ENCODE peak calls at places on chromosome 22, in five cellular contexts. U, I, W, Y and R are unnamed samples.

GRCh38 chr22:31631381-31631780 is 30.6 kb downstream of the PISD start:
- DNase-seq in U (no peak), I (no peak), W (no peak), Y (no peak), R (no peak)

GRCh38 chr22:46052801-46053562 is 76.0 kb upstream of the WNT7B start:
- DNase-seq in U (no peak), I (no peak), W (no peak), Y (no peak), R (no peak)

GRCh38 chr22:39308614-39309363 is 10.6 kb downstream of the RPL3 start:
- DNase-seq in U (peak; percentile 92), I (no peak), W (peak; percentile 78), Y (no peak), R (peak; percentile 96)

GRCh38 chr22:38802671-38803121 is 8.8 kb upstream of the DNAL4 start:
- DNase-seq in U (peak; percentile 62), I (no peak), W (peak; percentile 86), Y (no peak), R (peak; percentile 95)

GRCh38 chr22:31616315-31616980 is 45.6 kb downstream of the PISD start:
- DNase-seq in U (no peak), I (no peak), W (no peak), Y (no peak), R (no peak)

GRCh38 chr22:48376936-48377335 is 1450.7 kb downstream of the BRD1 start:
- DNase-seq in U (no peak), I (no peak), W (no peak), Y (no peak), R (no peak)

GRCh38 chr22:38205261-38206128 is 3.7 kb downstream of the MAFF start:
- DNase-seq in U (no peak), I (no peak), W (no peak), Y (no peak), R (peak; percentile 79)

GRCh38 chr22:33272180-33272579 is 214.0 kb upstream of the SYN3 start:
- DNase-seq in U (no peak), I (no peak), W (peak; percentile 14), Y (no peak), R (no peak)

GRCh38 chr22:38327805-38328204 is 10.6 kb upstream of the CSNK1E start:
- DNase-seq in U (no peak), I (no peak), W (no peak), Y (no peak), R (peak; percentile 63)

GRCh38 chr22:45446216-45446615 is 32.7 kb downstream of the RIBC2 start:
- DNase-seq in U (no peak), I (no peak), W (no peak), Y (no peak), R (peak; percentile 44)

DNA sequence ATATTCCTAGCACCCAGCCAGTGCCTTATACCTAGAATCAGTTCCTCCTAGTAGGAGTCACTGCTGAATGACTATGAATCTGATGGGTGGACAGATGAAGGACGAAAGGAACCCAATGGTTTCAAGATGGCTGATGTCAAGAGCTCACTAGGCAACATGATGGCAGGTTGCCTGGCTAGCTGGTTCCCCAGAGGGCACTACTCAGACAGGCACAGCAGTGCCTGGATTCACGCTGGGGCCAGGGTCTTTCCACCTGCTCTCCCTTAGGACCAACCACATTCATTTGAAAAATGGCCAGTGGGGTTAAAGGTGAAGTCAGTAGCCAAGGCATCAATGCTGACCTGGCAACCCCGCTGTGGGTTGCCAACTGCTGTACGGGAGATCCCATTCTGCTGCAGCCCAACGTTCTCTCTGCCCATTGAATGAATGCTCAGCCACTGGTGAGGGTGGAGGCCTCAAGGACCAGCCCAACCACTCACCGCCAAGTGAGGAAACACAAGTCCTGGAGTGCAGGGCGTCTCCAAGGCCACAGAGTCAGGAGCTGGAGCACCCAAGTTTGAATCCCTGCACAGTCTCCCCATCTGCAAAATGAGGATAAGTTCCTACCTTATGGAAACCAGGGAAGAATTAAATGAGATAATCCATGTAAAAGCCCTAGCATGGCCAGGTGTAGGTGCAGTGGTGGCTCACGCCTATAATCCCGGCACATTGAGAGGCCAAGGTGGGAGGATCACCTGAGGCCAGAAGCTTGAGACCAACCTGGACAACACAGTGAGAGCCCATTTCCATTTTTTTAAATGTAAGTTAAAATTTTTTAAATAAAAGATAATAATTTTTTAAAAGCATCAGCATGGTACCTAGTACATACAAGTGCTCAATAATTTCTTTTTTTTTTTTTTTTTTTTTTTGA is 12.4 kb downstream of the MYH9 start:
- DNase-seq in U (no peak), I (no peak), W (no peak), Y (no peak), R (peak; percentile 10)
- TF ChIP-seq CEBPB in U (no peak), I (no peak), W (no peak), Y (no peak), R (no peak)

GRCh38 chr22:19291580-19292261 is at the start of gene CLTCL1:
- DNase-seq in U (peak; percentile 38), I (peak; percentile 100), W (peak; percentile 70), Y (peak; percentile 13), R (peak; percentile 58)
- TF ChIP-seq CEBPB in U (no peak), I (no peak), W (no peak), Y (no peak), R (no peak)

DNA sequence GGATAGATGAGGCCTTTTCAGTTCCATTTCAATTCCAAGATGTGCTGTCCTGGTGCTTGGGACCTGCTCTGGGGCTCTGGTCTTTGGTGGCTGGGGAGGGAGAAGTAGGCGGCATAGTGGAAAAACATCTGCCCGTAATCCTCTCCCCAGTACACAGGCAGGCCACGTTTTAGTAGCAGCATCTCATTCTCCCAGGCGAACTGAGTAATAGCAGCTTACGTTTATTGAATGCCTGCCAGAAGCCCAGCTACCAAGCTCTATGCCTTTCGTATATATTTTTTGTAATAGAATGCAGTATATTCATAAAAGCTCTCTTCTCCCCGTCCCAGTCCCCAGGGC is 11.4 kb downstream of the ACO2 start:
- DNase-seq in U (no peak), I (no peak), W (no peak), Y (no peak), R (peak; percentile 92)
- TF ChIP-seq CEBPB in U (no peak), I (no peak), W (no peak), Y (no peak), R (no peak)

DNA sequence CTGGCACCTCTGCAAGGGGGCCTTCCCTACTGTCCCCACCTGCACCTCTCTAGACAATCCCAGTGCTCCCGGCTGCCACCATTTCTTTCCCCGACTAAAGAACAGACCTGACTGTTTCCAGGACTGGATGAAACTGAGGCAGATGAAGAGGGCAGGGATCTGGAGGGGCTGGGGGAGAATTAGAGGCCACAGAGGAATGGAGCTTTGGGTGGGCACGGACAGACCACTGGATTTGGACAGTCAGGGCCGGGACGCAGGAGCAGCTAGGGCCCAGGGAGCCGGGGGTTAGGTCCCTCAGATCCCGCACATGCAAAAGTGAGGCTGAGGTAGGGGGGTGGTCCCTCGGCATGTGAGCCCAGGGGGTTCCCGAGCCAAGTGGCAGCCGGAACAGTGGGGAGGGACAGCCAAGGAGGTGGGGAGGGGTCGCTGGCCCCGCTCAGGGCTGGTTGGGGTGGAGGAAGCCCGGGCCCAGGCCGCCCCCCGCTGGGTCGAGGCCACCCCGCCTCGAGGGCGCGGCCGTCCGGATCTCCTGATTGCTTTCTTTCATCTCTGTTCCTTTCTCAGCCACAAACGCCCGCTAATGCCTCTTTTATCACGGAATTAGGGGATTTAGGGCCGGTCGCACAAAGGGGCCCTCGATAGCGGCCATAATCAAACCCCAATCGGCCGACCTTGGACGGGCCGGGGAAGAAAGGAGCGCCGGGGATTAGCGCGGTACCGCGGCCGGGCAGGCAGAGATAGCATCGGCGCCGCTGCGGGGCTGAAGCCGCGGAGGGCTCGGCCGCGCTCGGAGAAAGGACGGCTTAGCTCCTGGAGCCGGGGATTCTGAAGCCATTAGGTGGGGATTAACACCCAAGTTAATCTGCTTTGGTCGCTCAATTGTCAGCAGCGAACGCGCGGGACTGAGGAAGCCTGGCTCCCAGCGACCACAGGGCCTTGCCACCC is 9.3 kb downstream of the SLC25A1 start:
- DNase-seq in U (no peak), I (peak; percentile 89), W (no peak), Y (no peak), R (no peak)
- TF ChIP-seq CEBPB in U (no peak), I (no peak), W (no peak), Y (no peak), R (no peak)

GRCh38 chr22:30253205-30253852 is 6.8 kb upstream of the LIF start:
- DNase-seq in U (no peak), I (no peak), W (peak; percentile 93), Y (no peak), R (peak; percentile 83)
- TF ChIP-seq CEBPB in U (no peak), I (no peak), W (no peak), Y (no peak), R (no peak)